ENCODE peak calls at places on chromosomes 1 and 21, in ten cellular contexts. A, H, Q, E, Y, S, M, X, T and U are unnamed samples.

GRCh38 chr1:16978589-16979474 is 1.6 kb downstream of the MFAP2 start:
- DNase-seq in S (no peak), H (peak), T (no peak), Q (peak), X (no peak), A (no peak), Y (no peak), E (peak), M (no peak), U (peak)

GRCh38 chr1:230149751-230150584 is 82.9 kb downstream of the GALNT2 start:
- DNase-seq in X (no peak), S (no peak), E (no peak), T (no peak), Y (no peak), H (no peak), A (no peak), Q (no peak), M (no peak), U (no peak)

GRCh38 chr1:14964698-14965055 is 188.9 kb upstream of the TMEM51 start:
- DNase-seq in S (no peak), H (no peak), Y (no peak), T (no peak), Q (no peak), M (no peak), E (no peak), A (no peak), X (no peak), U (no peak)

GRCh38 chr1:232556336-232556735 is 73.6 kb downstream of the SIPA1L2 start:
- DNase-seq in M (no peak), S (no peak), Y (no peak), A (no peak), H (no peak), X (no peak), T (no peak), E (no peak), Q (no peak), U (no peak)

GRCh38 chr1:220895412-220895946 is 16.2 kb downstream of the HLX start:
- DNase-seq in X (no peak), H (no peak), Y (no peak), S (no peak), T (no peak), E (no peak), A (no peak), Q (no peak), M (no peak), U (no peak)

GRCh38 chr1:152107984-152108898 is 7.0 kb downstream of the TCHH start:
- DNase-seq in T (peak), A (no peak), M (no peak), E (peak), Y (peak), S (no peak), X (no peak), Q (no peak), H (peak), U (peak)

GRCh38 chr1:155296660-155297059 is 4.6 kb downstream of the PKLR start:
- DNase-seq in M (no peak), S (no peak), Q (no peak), T (no peak), A (no peak), H (no peak), X (no peak), E (no peak), Y (no peak), U (no peak)

GRCh38 chr1:33152685-33153432 is 29.0 kb downstream of the TRIM62 start:
- DNase-seq in A (peak), E (peak), S (no peak), M (no peak), H (peak), T (no peak), Y (no peak), Q (no peak), X (no peak), U (no peak)

GRCh38 chr1:201903135-201903534 is 14.4 kb downstream of the SHISA4 start:
- DNase-seq in S (no peak), H (peak), M (no peak), E (no peak), X (no peak), Q (no peak), T (no peak), Y (no peak), A (no peak), U (no peak)

GRCh38 chr1:228081578-228082259 is 789 bp upstream of the ARF1 start:
- DNase-seq in X (no peak), S (no peak), H (no peak), Q (no peak), A (no peak), T (peak), Y (no peak), E (peak), M (no peak), U (no peak)

GRCh38 chr1:149885364-149886111 is 13.8 kb upstream of the BOLA1 start:
- DNase-seq in Y (peak), M (peak), X (peak), A (peak), H (peak), S (peak), T (peak), E (peak), Q (peak), U (no peak)

GRCh38 chr1:196674908-196675307 is 23.1 kb downstream of the CFH start:
- DNase-seq in M (no peak), H (no peak), T (no peak), Y (no peak), Q (no peak), X (peak), A (no peak), E (no peak), S (no peak), U (no peak)

GRCh38 chr1:1539310-1540014 is 962 bp downstream of the TMEM240 start:
- DNase-seq in E (peak), S (no peak), A (peak), Q (no peak), H (peak), Y (no peak), X (no peak), T (no peak), M (no peak), U (no peak)

GRCh38 chr21:42533306-42533962 is 19.8 kb downstream of the SLC37A1 start:
- DNase-seq in E (no peak), S (no peak), M (no peak), Y (no peak), H (no peak), T (no peak), A (no peak), Q (no peak), X (no peak), U (no peak)
- TF ChIP-seq CTCF in E (no peak), S (no peak), M (no peak), Y (no peak), H (no peak), T (no peak), A (no peak), Q (no peak), X (no peak), U (no peak)

DNA sequence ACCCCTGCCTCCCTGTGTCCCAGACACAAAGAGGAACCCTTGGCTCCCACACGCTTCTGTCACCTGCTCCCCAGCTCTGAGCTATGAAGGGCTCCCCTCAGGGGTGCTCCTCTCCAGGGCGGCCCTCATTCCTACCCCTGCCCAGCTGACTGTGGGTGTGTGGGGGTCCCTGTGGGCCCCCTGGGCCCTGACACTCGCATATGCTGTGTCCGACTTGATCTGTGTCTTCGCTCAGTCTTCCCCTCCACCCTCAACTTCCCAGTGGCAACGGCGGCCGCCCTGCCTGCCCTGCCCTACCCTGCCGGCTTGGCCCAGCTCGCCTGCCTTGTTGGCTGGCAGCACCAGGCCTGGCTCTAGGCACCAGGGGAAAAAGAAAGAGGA is 1.2 kb downstream of the KCNQ4 start:
- DNase-seq in X (no peak), A (no peak), Q (no peak), M (no peak), H (no peak), E (no peak), T (no peak), Y (no peak), S (no peak), U (no peak)
- H3K4me3 ChIP-seq in X (no peak), A (no peak), Q (no peak), M (peak), H (no peak), E (peak), T (peak), Y (no peak), S (no peak), U (no peak)

GRCh38 chr1:25501235-25502058 is 42.0 kb upstream of the LDLRAP1 start:
- DNase-seq in A (peak), S (no peak), Q (peak), Y (peak), H (peak), M (peak), E (no peak), T (no peak), X (peak), U (peak)
- TF ChIP-seq CTCF in A (peak), S (no peak), Q (peak), Y (peak), H (no peak), M (peak), E (peak), T (peak), X (peak), U (peak)

GRCh38 chr1:200873116-200873670 is 412 bp downstream of the GPR25 start:
- DNase-seq in Q (no peak), A (no peak), H (no peak), Y (no peak), M (no peak), X (no peak), E (no peak), T (no peak), S (no peak), U (no peak)
- H3K4me3 ChIP-seq in Q (peak), A (no peak), H (peak), Y (peak), M (no peak), X (no peak), E (peak), T (peak), S (no peak), U (no peak)

DNA sequence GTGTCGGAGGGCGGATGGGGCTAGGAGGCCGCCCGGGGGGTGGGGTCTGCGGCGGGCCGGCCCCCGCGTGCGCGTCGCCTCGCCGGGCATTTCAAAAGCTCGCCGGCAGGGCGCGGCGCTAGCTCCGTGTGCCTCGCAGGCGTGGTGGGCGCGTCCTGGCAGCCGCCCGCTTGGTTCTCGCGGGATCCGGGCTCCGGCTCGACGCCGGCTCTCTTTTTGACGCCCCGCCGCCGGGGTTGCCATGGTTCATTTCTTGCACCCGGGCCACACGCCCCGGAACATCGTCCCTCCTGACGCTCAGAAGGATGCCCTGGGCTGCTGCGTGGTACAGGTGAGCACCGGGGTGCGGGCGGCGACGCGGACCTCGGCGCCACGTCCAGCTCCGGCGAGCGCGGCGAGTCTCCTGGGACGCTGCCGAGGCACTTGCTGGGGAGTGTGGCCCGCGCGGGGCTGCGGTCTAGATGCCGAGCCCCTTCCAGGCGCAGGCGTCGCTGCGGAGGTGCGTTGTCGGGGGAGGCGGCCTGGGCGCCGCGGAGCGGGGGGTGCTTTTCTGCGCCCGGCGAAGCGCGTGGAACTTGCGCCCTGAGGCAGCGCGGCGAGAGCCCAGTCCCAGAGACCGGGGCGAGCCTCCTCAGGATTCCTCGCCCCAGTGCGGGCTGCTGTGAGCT is at the start of gene ZYG11A:
- DNase-seq in E (peak), T (peak), M (no peak), A (no peak), Y (peak), X (peak), Q (peak), S (peak), H (peak), U (no peak)
- TF ChIP-seq CTCF in E (peak), T (no peak), M (no peak), A (no peak), Y (peak), X (peak), Q (peak), S (no peak), H (peak), U (no peak)

DNA sequence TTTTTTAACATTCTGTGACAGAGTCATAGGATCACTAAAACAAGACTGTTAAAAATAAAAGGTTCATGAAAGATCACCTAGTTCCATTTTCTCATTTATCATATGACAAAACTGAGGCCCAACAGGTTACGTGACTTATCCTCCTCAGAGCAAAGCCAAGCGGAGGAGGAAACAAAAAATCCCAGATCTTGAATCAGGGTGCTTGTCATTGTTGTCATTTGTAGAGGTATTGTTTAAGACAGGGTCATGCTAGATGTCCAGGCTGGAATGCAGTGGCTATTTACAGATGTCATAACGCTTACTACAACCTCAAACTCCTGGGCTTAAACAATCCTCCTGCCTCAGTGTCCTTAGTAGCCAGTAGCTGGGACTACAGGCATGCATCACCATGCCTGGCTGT is 293.2 kb downstream of the DSCAM start:
- DNase-seq in S (no peak), H (no peak), M (no peak), Q (no peak), Y (no peak), T (no peak), X (no peak), E (no peak), A (no peak), U (no peak)
- H3K4me3 ChIP-seq in S (no peak), H (no peak), M (no peak), Q (no peak), Y (no peak), T (no peak), X (no peak), E (no peak), A (no peak), U (no peak)

DNA sequence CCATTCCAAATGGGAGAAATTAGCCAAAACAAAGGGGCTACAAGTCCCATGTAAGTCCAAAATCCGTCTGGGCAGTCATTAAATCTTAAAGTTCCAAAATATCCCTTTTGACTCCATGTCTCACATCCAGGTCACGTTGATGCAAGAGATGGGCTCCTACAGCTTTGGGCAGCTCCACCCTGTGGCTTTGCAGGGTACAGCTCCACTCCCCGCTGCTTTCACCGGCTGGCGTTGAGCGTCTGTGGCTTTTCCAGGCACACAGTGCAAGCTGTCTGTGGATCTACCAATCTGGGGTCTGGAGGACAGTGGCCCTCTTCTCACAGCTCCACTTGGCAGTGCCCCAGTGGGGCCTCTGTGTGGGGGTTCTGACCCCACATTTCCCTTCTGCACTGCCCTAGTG is 130.2 kb downstream of the TPR start:
- DNase-seq in M (no peak), Y (no peak), Q (no peak), E (no peak), T (no peak), X (no peak), S (no peak), A (peak), H (peak), U (no peak)
- TF ChIP-seq CTCF in M (peak), Y (peak), Q (peak), E (no peak), T (no peak), X (no peak), S (no peak), A (peak), H (peak), U (no peak)

GRCh38 chr1:90704817-90705216 is 12.3 kb downstream of the BARHL2 start:
- DNase-seq in H (no peak), M (no peak), T (no peak), S (no peak), A (no peak), E (no peak), X (no peak), Y (no peak), Q (no peak), U (no peak)

GRCh38 chr1:90707363-90707710 is 9.8 kb downstream of the BARHL2 start:
- DNase-seq in Q (no peak), M (no peak), H (peak), Y (peak), S (peak), X (peak), A (peak), T (peak), E (no peak), U (no peak)

GRCh38 chr1:90708236-90708786 is 8.8 kb downstream of the BARHL2 start:
- DNase-seq in M (no peak), X (no peak), Q (no peak), E (no peak), S (no peak), T (no peak), H (no peak), Y (no peak), A (no peak), U (no peak)

GRCh38 chr1:90705910-90706309 is 11.2 kb downstream of the BARHL2 start:
- DNase-seq in T (no peak), Q (no peak), E (no peak), X (no peak), S (no peak), M (no peak), Y (no peak), A (no peak), H (no peak), U (no peak)

GRCh38 chr1:90706437-90707362 is 10.4 kb downstream of the BARHL2 start:
- DNase-seq in A (peak), M (no peak), Y (no peak), X (peak), H (no peak), E (no peak), T (peak), S (no peak), Q (no peak), U (no peak)
- H3K4me3 ChIP-seq in A (peak), M (no peak), Y (no peak), X (peak), H (no peak), E (peak), T (peak), S (peak), Q (no peak), U (no peak)

DNA sequence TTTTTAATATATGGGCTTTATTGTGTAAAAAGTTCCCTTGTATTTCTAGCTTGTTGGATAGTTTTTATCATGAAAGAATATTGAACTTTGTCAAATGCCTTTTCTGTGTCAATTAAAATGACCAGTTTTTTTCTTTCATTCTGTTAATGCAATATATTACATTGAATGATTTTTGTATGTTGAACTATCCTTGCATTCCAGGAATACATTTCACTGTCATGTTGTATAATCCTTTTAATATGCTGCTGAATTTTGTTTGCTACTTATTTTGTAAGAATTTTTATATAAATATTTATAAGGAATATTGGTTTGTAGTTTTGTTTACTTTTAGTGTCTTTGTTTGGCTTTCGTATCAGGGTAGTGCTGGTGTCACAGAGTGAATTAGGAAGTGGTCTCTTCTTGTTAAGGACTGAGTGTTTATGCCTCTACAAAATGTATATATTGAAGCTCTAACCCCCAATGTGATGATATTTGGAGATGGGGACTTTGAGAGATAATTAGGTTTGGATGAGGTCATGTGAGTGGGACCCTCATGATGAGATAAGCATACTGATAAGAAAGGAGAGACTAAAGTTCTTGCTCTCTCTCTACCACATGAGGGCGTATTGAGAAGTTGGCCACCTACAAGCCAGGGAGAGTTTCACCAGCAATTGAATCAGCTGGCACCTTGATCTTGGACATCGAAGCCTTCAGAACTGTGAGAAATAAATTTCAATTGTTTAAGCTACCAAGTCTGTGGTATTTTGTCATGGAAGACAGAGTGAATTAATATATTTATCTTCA is 12.0 kb upstream of the SLAMF6 start:
- DNase-seq in T (no peak), X (no peak), M (no peak), E (no peak), Q (no peak), A (no peak), H (no peak), S (no peak), Y (no peak), U (no peak)
- TF ChIP-seq CTCF in T (no peak), X (no peak), M (peak), E (no peak), Q (no peak), A (peak), H (no peak), S (no peak), Y (no peak), U (no peak)